ENCODE peak calls at places on chromosomes 6 and 20, in six cellular contexts. K, T, S, U, C and D are unnamed samples.

GRCh38 chr6:137724495-137725211 is 142.4 kb upstream of the TNFAIP3 start:
- DNase-seq in K (peak), T (no peak), S (no peak), U (peak), C (no peak), D (no peak)

GRCh38 chr6:48027704-48028435 is 83.1 kb downstream of the PTCHD4 start:
- DNase-seq in K (no peak), T (no peak), S (no peak), U (no peak), C (no peak), D (no peak)

GRCh38 chr6:89209457-89209856 is 7.7 kb downstream of the GABRR1 start:
- DNase-seq in K (no peak), T (no peak), S (no peak), U (no peak), C (no peak), D (no peak)

GRCh38 chr6:168034537-168034936 is 37.1 kb downstream of the KIF25 start:
- DNase-seq in K (peak), T (no peak), S (peak), U (no peak), C (no peak), D (no peak)

GRCh38 chr6:33694401-33694931 is 17.0 kb downstream of the UQCC2 start:
- DNase-seq in K (no peak), T (peak), S (no peak), U (no peak), C (peak), D (no peak)

GRCh38 chr6:38080349-38080748 is 260.8 kb downstream of the ZFAND3 start:
- DNase-seq in K (no peak), T (peak), S (no peak), U (no peak), C (no peak), D (no peak)

GRCh38 chr20:6533321-6533720 is 234.2 kb upstream of the BMP2 start:
- DNase-seq in K (no peak), T (peak), S (no peak), U (no peak), C (no peak), D (no peak)

GRCh38 chr6:35725081-35725708 is 11.6 kb upstream of the ARMC12 start:
- DNase-seq in K (no peak), T (no peak), S (peak), U (no peak), C (no peak), D (no peak)

GRCh38 chr6:381742-382461 is 9.7 kb upstream of the IRF4 start:
- DNase-seq in K (no peak), T (no peak), S (peak), U (no peak), C (no peak), D (no peak)

GRCh38 chr20:58528412-58528811 is 13.2 kb upstream of the APCDD1L start:
- DNase-seq in K (no peak), T (no peak), S (no peak), U (no peak), C (no peak), D (no peak)

GRCh38 chr6:158043008-158043407 is 61.3 kb downstream of the SYNJ2 start:
- DNase-seq in K (no peak), T (no peak), S (no peak), U (no peak), C (no peak), D (no peak)

GRCh38 chr20:10696650-10697049 is 22.9 kb upstream of the JAG1 start:
- DNase-seq in K (no peak), T (no peak), S (peak), U (no peak), C (peak), D (no peak)

GRCh38 chr6:139990865-139991264 is 616.4 kb upstream of the CITED2 start:
- DNase-seq in K (no peak), T (no peak), S (no peak), U (peak), C (no peak), D (peak)
- H3K4me3 ChIP-seq in K (no peak), T (no peak), S (no peak), U (no peak), C (no peak), D (no peak)

GRCh38 chr6:46053034-46053933 is 37.6 kb upstream of the CLIC5 start:
- DNase-seq in K (no peak), T (peak), S (peak), U (peak), C (no peak), D (peak)
- TF ChIP-seq POLR2A in K (no peak), T (no peak), S (peak), U (no peak), C (no peak), D (no peak)

DNA sequence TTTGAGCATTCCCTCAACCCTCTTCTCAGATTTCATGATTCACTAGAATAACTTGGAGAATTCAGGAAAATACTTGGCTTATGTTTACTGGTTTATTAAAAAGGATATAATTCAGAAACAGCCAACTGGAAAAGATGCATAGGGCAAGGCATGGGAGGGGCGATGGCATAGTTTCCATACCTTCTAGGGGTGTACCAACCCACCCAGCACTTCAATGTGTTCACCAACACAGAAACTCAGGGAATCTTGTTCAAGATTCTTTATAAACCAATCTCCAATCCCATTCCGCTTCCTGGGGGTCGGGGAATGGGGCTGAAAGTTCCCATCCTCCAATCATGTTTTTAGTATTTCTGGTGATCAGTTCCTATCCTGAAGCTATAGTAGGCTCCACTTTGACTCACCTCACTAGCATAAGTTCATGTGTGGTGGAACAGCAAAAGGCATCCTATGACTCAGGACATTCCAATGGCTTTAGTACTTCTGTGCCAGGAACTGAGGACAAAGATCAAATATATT is 164.4 kb downstream of the SIM1 start:
- DNase-seq in K (no peak), T (peak), S (no peak), U (no peak), C (no peak), D (no peak)
- H3K4me3 ChIP-seq in K (no peak), T (no peak), S (no peak), U (no peak), C (no peak), D (no peak)

DNA sequence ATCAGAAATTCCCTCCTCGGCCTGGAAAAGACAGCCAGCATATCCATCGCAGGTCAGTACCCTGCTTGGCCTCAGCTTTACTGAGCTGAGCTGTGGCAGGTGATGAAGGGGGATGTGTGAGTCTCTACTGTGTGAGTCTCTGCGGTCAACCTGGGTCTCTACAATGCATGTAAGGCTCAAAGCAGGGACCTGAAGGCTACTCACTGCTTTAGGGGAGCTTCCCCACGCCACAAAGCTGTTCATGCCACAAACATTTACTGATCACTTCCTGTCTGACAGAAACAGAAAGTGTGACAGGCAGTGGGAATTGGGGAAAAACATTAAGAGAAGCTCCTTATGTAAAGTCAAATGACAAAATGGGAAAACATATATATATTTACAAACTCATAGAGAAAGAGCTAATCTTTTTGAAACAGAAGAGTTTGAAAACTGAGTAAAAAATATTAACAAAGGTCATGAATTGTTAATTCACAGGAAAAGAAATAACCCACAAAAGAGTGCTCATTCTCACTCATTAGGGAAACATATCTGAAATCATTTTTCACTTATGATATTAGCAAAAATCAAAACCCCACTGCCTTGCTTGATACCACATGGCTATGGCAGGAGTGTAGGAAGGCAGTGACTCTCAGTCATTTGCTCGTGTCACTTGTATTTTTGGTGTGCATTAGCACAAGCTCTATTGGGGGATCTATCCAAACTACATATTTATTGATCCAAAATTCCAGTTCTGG is 5.8 kb downstream of the BTN3A3 start:
- DNase-seq in K (no peak), T (no peak), S (no peak), U (no peak), C (no peak), D (no peak)
- TF ChIP-seq POLR2A in K (no peak), T (no peak), S (no peak), U (no peak), C (no peak), D (no peak)

DNA sequence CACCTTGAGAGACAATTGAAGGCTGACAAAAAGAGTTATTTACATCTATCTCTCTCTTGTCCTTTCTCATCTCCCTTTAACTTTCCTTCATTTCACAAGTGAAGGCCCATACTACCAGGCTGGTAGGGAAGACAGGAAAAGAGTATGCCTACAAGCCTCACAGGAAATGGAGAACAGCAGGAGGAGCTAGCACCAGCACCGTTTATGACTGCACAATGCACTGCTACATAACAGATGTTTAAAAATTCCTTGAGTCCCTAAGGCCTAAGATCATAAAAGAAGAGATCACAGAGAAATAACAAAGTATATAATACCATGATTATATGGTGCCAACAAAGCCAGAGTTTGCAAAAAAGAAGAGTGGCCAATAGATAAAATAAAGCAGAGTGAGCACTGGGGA is 194.8 kb downstream of the UNC5CL start:
- DNase-seq in K (no peak), T (no peak), S (no peak), U (no peak), C (no peak), D (no peak)
- H3K4me3 ChIP-seq in K (no peak), T (no peak), S (no peak), U (no peak), C (no peak), D (no peak)

GRCh38 chr6:64630901-64631300 is 995.3 kb downstream of the PHF3 start:
- DNase-seq in K (no peak), T (no peak), S (no peak), U (no peak), C (no peak), D (no peak)
- TF ChIP-seq POLR2A in K (no peak), T (no peak), S (no peak), U (no peak), C (no peak), D (no peak)